ENCODE peak calls at places on chromosomes 7 and 10, in five cellular contexts. X is activated naive CD8-positive, alpha-beta T cell treated with anti-CD3 and anti-CD28 coated beads, Interleukin-2, amount 50 U/mL, for 16 hours; G is activated T-helper 9 cell treated with anti-CD3 and anti-CD28 coated beads, Interleukin-2, amount 50 U/mL, for 16 hours; P is HAP-1; D is aorta. W is an unnamed sample.

GRCh38 chr7:128738570-128739047 is 550 bp upstream of the CALU start:
- DNase-seq in D (no peak), P (no peak), X (no peak), G (no peak), W (no peak)

GRCh38 chr7:140509789-140510188 is 30.5 kb upstream of the MKRN1 start:
- DNase-seq in P (no peak), D (no peak), X (no peak), G (no peak), W (no peak)

GRCh38 chr10:100826661-100826982 is 81.2 kb downstream of the PAX2 start:
- DNase-seq in D (no peak), G (no peak), X (no peak), P (no peak), W (no peak)

GRCh38 chr10:1107679-1108078 is 51.5 kb downstream of the WDR37 start:
- DNase-seq in G (no peak), P (no peak), X (no peak), D (no peak), W (no peak)

GRCh38 chr10:77637474-77637985 is at the start of gene KCNMA1:
- DNase-seq in D (peak), G (no peak), X (no peak), P (no peak), W (no peak)

GRCh38 chr7:151777511-151777880 is 99.4 kb downstream of the PRKAG2 start:
- DNase-seq in D (peak), G (no peak), P (no peak), X (no peak), W (no peak)

GRCh38 chr10:85043207-85043606 is 714.8 kb downstream of the CCSER2 start:
- DNase-seq in P (no peak), G (no peak), D (no peak), X (no peak), W (no peak)

GRCh38 chr7:108001759-108002725 is 919 bp downstream of the LAMB1 start:
- DNase-seq in P (peak), D (peak), X (no peak), G (no peak), W (no peak)

GRCh38 chr7:30412810-30413504 is 65.6 kb downstream of the NOD1 start:
- DNase-seq in G (no peak), X (no peak), D (no peak), P (peak), W (no peak)

GRCh38 chr10:128471151-128471550 is 344.9 kb upstream of the MKI67 start:
- DNase-seq in X (no peak), D (no peak), G (no peak), P (no peak), W (no peak)

GRCh38 chr7:132351858-132352539 is 224.3 kb downstream of the PLXNA4 start:
- DNase-seq in P (no peak), D (peak), G (no peak), X (no peak), W (no peak)

GRCh38 chr10:13684813-13685511 is 98.2 kb downstream of the PRPF18 start:
- DNase-seq in X (no peak), G (no peak), P (no peak), D (no peak), W (no peak)

GRCh38 chr10:73768881-73769280 is 13.0 kb upstream of the CHCHD1 start:
- DNase-seq in D (no peak), X (peak), P (no peak), G (peak), W (peak)